ENCODE peak calls at places on chromosome 19, in ten cellular contexts. L, C, I, N, W, B, Y, G, A and X are unnamed samples.

GRCh38 chr19:55594996-55595530 is 4.3 kb downstream of the FIZ1 start:
- DNase-seq in G (no peak), B (no peak), A (no peak), N (no peak), Y (no peak), W (no peak), C (no peak), I (peak; percentile 41), L (no peak), X (no peak)

GRCh38 chr19:52659013-52659412 is 20.9 kb upstream of the ZNF83 start:
- DNase-seq in Y (no peak), L (no peak), N (no peak), I (no peak), G (no peak), W (no peak), A (no peak), C (no peak), B (no peak), X (no peak)

GRCh38 chr19:52722062-52723005 is 12.5 kb downstream of the ZNF611 start:
- DNase-seq in N (no peak), I (peak; percentile 19), L (no peak), W (no peak), A (peak; percentile 84), Y (no peak), C (no peak), G (peak; percentile 53), B (no peak), X (no peak)

GRCh38 chr19:46000497-46001246 is 5.4 kb downstream of the CCDC61 start:
- DNase-seq in W (peak; percentile 53), L (peak; percentile 75), B (peak; percentile 62), C (no peak), N (peak; percentile 70), G (no peak), Y (peak; percentile 52), A (no peak), I (no peak), X (peak; percentile 76)

GRCh38 chr19:30170495-30171137 is 201.6 kb upstream of the ZNF536 start:
- DNase-seq in C (no peak), B (no peak), Y (no peak), N (no peak), I (no peak), W (no peak), L (no peak), G (no peak), A (no peak), X (no peak)

GRCh38 chr19:44615529-44616247 is 2.3 kb downstream of the IGSF23 start:
- DNase-seq in G (no peak), Y (no peak), I (no peak), L (no peak), C (no peak), W (no peak), N (no peak), A (no peak), B (no peak), X (no peak)

GRCh38 chr19:15296353-15296752 is 36.0 kb downstream of the BRD4 start:
- DNase-seq in N (no peak), B (no peak), G (no peak), C (no peak), I (no peak), Y (no peak), W (no peak), L (no peak), A (no peak), X (no peak)

GRCh38 chr19:7931221-7932061 is 5.5 kb upstream of the CTXN1 start:
- DNase-seq in N (no peak), G (no peak), I (no peak), A (no peak), Y (no peak), L (peak; percentile 43), W (no peak), C (no peak), B (no peak), X (peak; percentile 24)

GRCh38 chr19:2529473-2529918 is 53.6 kb downstream of the GADD45B start:
- DNase-seq in L (peak; percentile 36), Y (no peak), N (no peak), I (peak; percentile 93), A (peak; percentile 88), W (peak; percentile 68), B (no peak), C (no peak), G (peak; percentile 97), X (no peak)

GRCh38 chr19:12639901-12640613 is 26.5 kb downstream of the MAN2B1 start:
- DNase-seq in A (peak; percentile 94), C (peak; percentile 74), W (peak; percentile 64), B (peak; percentile 72), L (peak; percentile 90), I (peak; percentile 45), G (peak; percentile 66), N (peak; percentile 69), Y (peak; percentile 86), X (peak; percentile 64)

GRCh38 chr19:48444129-48444932 is 1.5 kb upstream of the GRWD1 start:
- DNase-seq in A (peak; percentile 37), I (no peak), N (no peak), B (no peak), W (no peak), C (peak; percentile 37), Y (no peak), G (no peak), L (no peak), X (no peak)

GRCh38 chr19:5240011-5240410 is 100.6 kb downstream of the PTPRS start:
- DNase-seq in I (no peak), W (no peak), A (no peak), B (no peak), L (peak; percentile 37), Y (no peak), N (no peak), C (no peak), G (no peak), X (no peak)

GRCh38 chr19:33278403-33279269 is 23.7 kb downstream of the CEBPA start:
- DNase-seq in W (no peak), Y (no peak), I (no peak), L (peak; percentile 78), A (no peak), B (no peak), C (no peak), G (no peak), N (no peak), X (no peak)

GRCh38 chr19:22807061-22807835 is 23.3 kb upstream of the ZNF99 start:
- DNase-seq in C (no peak), W (no peak), G (no peak), I (no peak), N (no peak), A (no peak), L (no peak), B (no peak), Y (no peak), X (no peak)

GRCh38 chr19:5172859-5173577 is 167.6 kb downstream of the PTPRS start:
- DNase-seq in G (peak; percentile 92), C (no peak), B (no peak), N (no peak), A (peak; percentile 96), I (peak; percentile 97), W (no peak), L (no peak), Y (no peak), X (peak; percentile 5)

GRCh38 chr19:40717880-40718773 is 1.2 kb downstream of the ITPKC start:
- DNase-seq in A (no peak), B (no peak), N (no peak), I (peak; percentile 51), Y (no peak), W (peak; percentile 63), C (peak; percentile 48), G (no peak), L (peak; percentile 74), X (no peak)

GRCh38 chr19:12567951-12568350 is 16.7 kb upstream of the ZNF564 start:
- DNase-seq in C (no peak), G (no peak), L (no peak), B (no peak), N (no peak), I (no peak), Y (no peak), A (no peak), W (no peak), X (no peak)